ENCODE peak calls at places on chromosomes 3 and 15, in six cellular contexts. One of them, this sample, is unnamed.

GRCh38 chr3:39189648-39190269 is 2.6 kb downstream of the XIRP1 start:
- DNase-seq in K562: peak
- DNase-seq in HCT116: peak
- DNase-seq in SK-N-SH: peak
- DNase-seq in HepG2: peak
- DNase-seq in H1: no peak
- DNase-seq in this sample: peak

GRCh38 chr3:48463703-48464102 is 17.2 kb downstream of the ATRIP start:
- DNase-seq in HepG2: no peak
- DNase-seq in K562: no peak
- DNase-seq in H1: no peak
- DNase-seq in HCT116: no peak
- DNase-seq in SK-N-SH: no peak
- DNase-seq in this sample: no peak

GRCh38 chr3:37190667-37191066 is 16.3 kb upstream of the LRRFIP2 start:
- DNase-seq in SK-N-SH: no peak
- DNase-seq in HCT116: no peak
- DNase-seq in K562: peak
- DNase-seq in H1: no peak
- DNase-seq in HepG2: no peak
- DNase-seq in this sample: no peak

GRCh38 chr3:10366681-10367101 is 45.8 kb upstream of the SEC13 start:
- DNase-seq in K562: no peak
- DNase-seq in HepG2: no peak
- DNase-seq in H1: no peak
- DNase-seq in HCT116: peak
- DNase-seq in SK-N-SH: no peak
- DNase-seq in this sample: peak

GRCh38 chr15:79394231-79394630 is 37.9 kb upstream of the MINAR1 start:
- DNase-seq in H1: no peak
- DNase-seq in HepG2: no peak
- DNase-seq in SK-N-SH: no peak
- DNase-seq in HCT116: no peak
- DNase-seq in K562: no peak
- DNase-seq in this sample: no peak

GRCh38 chr3:13479332-13479581 is 849 bp upstream of the HDAC11 start:
- DNase-seq in H1: no peak
- DNase-seq in HCT116: no peak
- DNase-seq in SK-N-SH: peak
- DNase-seq in K562: no peak
- DNase-seq in HepG2: peak
- DNase-seq in this sample: no peak

GRCh38 chr3:13277860-13278531 is 142.1 kb downstream of the NUP210 start:
- DNase-seq in H1: no peak
- DNase-seq in HCT116: no peak
- DNase-seq in HepG2: no peak
- DNase-seq in SK-N-SH: no peak
- DNase-seq in K562: peak
- DNase-seq in this sample: no peak

GRCh38 chr3:82610236-82610635 is 848.8 kb upstream of the GBE1 start:
- DNase-seq in HepG2: no peak
- DNase-seq in H1: no peak
- DNase-seq in SK-N-SH: no peak
- DNase-seq in HCT116: no peak
- DNase-seq in K562: no peak
- DNase-seq in this sample: no peak

GRCh38 chr3:128554465-128555097 is 61.6 kb upstream of the GATA2 start:
- DNase-seq in HCT116: no peak
- DNase-seq in H1: no peak
- DNase-seq in SK-N-SH: no peak
- DNase-seq in K562: no peak
- DNase-seq in HepG2: no peak
- DNase-seq in this sample: no peak

GRCh38 chr3:126782554-126782953 is 78.5 kb downstream of the CHCHD6 start:
- DNase-seq in HepG2: no peak
- DNase-seq in SK-N-SH: no peak
- DNase-seq in K562: no peak
- DNase-seq in HCT116: peak
- DNase-seq in H1: no peak
- DNase-seq in this sample: no peak

GRCh38 chr3:158791259-158791920 is 10.5 kb upstream of the MFSD1 start:
- DNase-seq in K562: peak
- DNase-seq in HepG2: peak
- DNase-seq in H1: no peak
- DNase-seq in HCT116: peak
- DNase-seq in SK-N-SH: peak
- DNase-seq in this sample: no peak

GRCh38 chr15:68833734-68834334 is 13.1 kb upstream of the ANP32A start:
- DNase-seq in SK-N-SH: peak
- DNase-seq in HepG2: no peak
- DNase-seq in HCT116: no peak
- DNase-seq in H1: no peak
- DNase-seq in K562: no peak
- DNase-seq in this sample: no peak

GRCh38 chr15:98754283-98755022 is 106.1 kb downstream of the IGF1R start:
- DNase-seq in H1: no peak
- DNase-seq in SK-N-SH: no peak
- DNase-seq in HCT116: no peak
- DNase-seq in K562: no peak
- DNase-seq in HepG2: no peak
- DNase-seq in this sample: no peak

GRCh38 chr3:12896206-12896697 is 54.9 kb upstream of the RPL32 start:
- DNase-seq in K562: peak
- DNase-seq in HepG2: no peak
- DNase-seq in SK-N-SH: no peak
- DNase-seq in HCT116: no peak
- DNase-seq in H1: no peak
- DNase-seq in this sample: no peak

GRCh38 chr15:62391565-62392262 is 226.6 kb upstream of the C2CD4B start:
- DNase-seq in HepG2: peak
- DNase-seq in SK-N-SH: peak
- DNase-seq in HCT116: no peak
- DNase-seq in K562: peak
- DNase-seq in H1: no peak
- DNase-seq in this sample: no peak

GRCh38 chr15:70361106-70361505 is 263.4 kb upstream of the TLE3 start:
- DNase-seq in K562: no peak
- DNase-seq in HepG2: no peak
- DNase-seq in H1: no peak
- DNase-seq in SK-N-SH: no peak
- DNase-seq in HCT116: no peak
- DNase-seq in this sample: no peak
- TF ChIP-seq YY1 in K562: no peak
- TF ChIP-seq YY1 in HepG2: no peak
- TF ChIP-seq YY1 in H1: no peak
- TF ChIP-seq YY1 in SK-N-SH: no peak
- TF ChIP-seq YY1 in HCT116: no peak
- TF ChIP-seq YY1 in this sample: no peak

DNA sequence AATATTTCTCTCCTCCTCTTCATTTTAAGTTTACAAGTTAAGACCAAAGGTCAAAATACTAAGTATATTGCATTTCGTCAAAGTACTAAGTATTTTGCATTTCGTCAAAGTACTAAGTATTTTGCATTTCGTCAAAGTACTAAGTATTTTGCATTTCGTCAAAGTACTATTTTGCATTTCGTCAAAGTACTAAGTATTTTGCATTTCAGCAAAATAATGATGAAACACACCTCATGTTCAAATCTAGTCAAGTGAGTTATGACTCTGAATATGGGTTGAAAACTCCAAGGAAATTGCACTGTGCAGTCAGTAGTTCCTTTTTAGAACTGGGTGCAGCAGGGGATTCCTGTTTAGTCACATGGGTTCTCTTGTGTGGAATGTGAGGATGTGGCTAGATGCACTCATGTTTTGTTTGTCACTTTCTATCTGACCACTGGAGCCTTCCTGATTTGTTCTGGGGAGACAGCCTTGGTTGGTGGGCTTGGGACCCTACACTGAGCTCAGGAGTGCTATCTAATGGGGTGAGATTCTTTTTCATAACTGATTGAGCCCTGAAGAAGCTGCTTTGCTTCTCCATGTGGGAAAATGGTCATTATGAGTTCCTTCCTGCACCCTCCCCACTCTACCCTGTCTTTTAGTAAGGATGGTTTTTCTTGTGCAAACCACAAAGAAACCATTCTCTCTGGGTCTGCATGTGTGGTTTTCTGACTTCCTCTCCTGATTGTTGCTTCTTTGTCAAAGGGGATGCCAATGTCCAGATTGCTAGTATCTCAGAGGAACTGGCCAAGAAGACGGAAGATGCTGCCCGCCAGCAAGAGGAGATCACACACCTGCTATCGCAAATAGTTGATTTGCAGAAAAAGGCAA is 73.4 kb downstream of the CCK start:
- DNase-seq in H1: no peak
- DNase-seq in HepG2: no peak
- DNase-seq in SK-N-SH: no peak
- DNase-seq in K562: no peak
- DNase-seq in HCT116: no peak
- DNase-seq in this sample: no peak
- H3K9ac ChIP-seq in H1: no peak
- H3K9ac ChIP-seq in HepG2: no peak
- H3K9ac ChIP-seq in SK-N-SH: no peak
- H3K9ac ChIP-seq in K562: no peak
- H3K9ac ChIP-seq in HCT116: no peak
- H3K9ac ChIP-seq in this sample: no peak

DNA sequence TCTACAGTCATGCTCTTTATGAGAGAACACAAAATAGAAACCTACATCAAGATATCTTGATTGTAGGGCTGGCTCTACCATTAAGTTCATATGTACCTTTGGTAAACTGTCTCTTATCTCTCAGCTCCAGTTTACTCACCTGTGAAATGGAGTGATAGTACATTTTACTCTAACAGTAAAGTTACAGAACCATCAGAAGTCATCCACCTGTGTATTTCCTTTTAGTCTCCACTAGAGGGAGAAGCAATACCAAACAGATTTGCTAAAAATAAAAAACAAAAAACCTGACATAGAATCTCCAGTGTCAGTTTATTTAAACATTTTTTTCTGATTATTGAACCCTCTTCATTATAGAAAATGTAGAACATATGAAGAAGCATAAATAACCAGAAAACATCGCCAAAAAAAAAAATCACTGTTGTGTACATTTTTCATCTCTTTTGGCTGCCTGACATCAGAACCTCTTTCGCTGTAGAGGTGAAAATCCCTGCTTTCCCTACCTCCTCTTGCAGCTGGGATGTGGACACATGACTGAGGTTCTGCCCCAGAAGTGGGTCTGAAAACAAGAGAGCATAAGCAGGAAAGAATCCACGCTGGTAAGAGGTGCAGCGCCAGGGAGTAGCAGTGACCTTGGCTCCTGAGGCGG is 48.7 kb upstream of the WDR72 start:
- DNase-seq in K562: no peak
- DNase-seq in H1: no peak
- DNase-seq in SK-N-SH: peak
- DNase-seq in HCT116: no peak
- DNase-seq in HepG2: peak
- DNase-seq in this sample: no peak
- TF ChIP-seq YY1 in K562: no peak
- TF ChIP-seq YY1 in H1: no peak
- TF ChIP-seq YY1 in SK-N-SH: no peak
- TF ChIP-seq YY1 in HCT116: no peak
- TF ChIP-seq YY1 in HepG2: no peak
- TF ChIP-seq YY1 in this sample: no peak

GRCh38 chr3:123755508-123755907 is 128.6 kb downstream of the MYLK start:
- DNase-seq in H1: no peak
- DNase-seq in SK-N-SH: no peak
- DNase-seq in HepG2: peak
- DNase-seq in K562: no peak
- DNase-seq in HCT116: no peak
- DNase-seq in this sample: no peak

GRCh38 chr3:123753321-123753720 is 130.8 kb downstream of the MYLK start:
- DNase-seq in K562: no peak
- DNase-seq in HCT116: no peak
- DNase-seq in HepG2: no peak
- DNase-seq in H1: no peak
- DNase-seq in SK-N-SH: no peak
- DNase-seq in this sample: no peak

GRCh38 chr3:123757281-123757940 is 126.7 kb downstream of the MYLK start:
- DNase-seq in K562: no peak
- DNase-seq in HCT116: no peak
- DNase-seq in SK-N-SH: no peak
- DNase-seq in HepG2: no peak
- DNase-seq in H1: no peak
- DNase-seq in this sample: no peak

GRCh38 chr3:123752228-123752627 is 131.9 kb downstream of the MYLK start:
- DNase-seq in K562: no peak
- DNase-seq in H1: no peak
- DNase-seq in SK-N-SH: no peak
- DNase-seq in HCT116: no peak
- DNase-seq in HepG2: no peak
- DNase-seq in this sample: no peak

GRCh38 chr3:123755085-123755484 is 129.0 kb downstream of the MYLK start:
- DNase-seq in SK-N-SH: no peak
- DNase-seq in H1: no peak
- DNase-seq in HCT116: no peak
- DNase-seq in K562: no peak
- DNase-seq in HepG2: peak
- DNase-seq in this sample: no peak
- H3K9ac ChIP-seq in SK-N-SH: no peak
- H3K9ac ChIP-seq in H1: no peak
- H3K9ac ChIP-seq in HCT116: no peak
- H3K9ac ChIP-seq in K562: no peak
- H3K9ac ChIP-seq in HepG2: peak
- H3K9ac ChIP-seq in this sample: no peak

GRCh38 chr3:101758224-101758623 is 20.8 kb upstream of the NXPE3 start:
- DNase-seq in K562: no peak
- DNase-seq in HepG2: no peak
- DNase-seq in HCT116: no peak
- DNase-seq in SK-N-SH: no peak
- DNase-seq in H1: no peak
- DNase-seq in this sample: no peak
- TF ChIP-seq YY1 in K562: no peak
- TF ChIP-seq YY1 in HepG2: no peak
- TF ChIP-seq YY1 in HCT116: no peak
- TF ChIP-seq YY1 in SK-N-SH: no peak
- TF ChIP-seq YY1 in H1: no peak
- TF ChIP-seq YY1 in this sample: no peak

This sample was measured in NT2/D1.